ENCODE peak calls at places on chromosomes 16 and 17, in five cellular contexts. P is CD4-positive, alpha-beta memory T cell; T is pancreas; X is prostate gland; S is PC-9. J is an unnamed sample.
A peak's percentile ranks its signal among the peaks of the same experiment; 100 is the strongest.

GRCh38 chr16:31200821-31201510 is 1.6 kb downstream of the PYCARD start:
- DNase-seq in S (peak; percentile 31), X (no peak), T (no peak), P (peak; percentile 67), J (no peak)

GRCh38 chr16:77723108-77723514 is 797 bp downstream of the NUDT7 start:
- DNase-seq in X (no peak), P (peak; percentile 1), S (no peak), T (no peak), J (no peak)

GRCh38 chr16:89815639-89816348 is 653 bp downstream of the FANCA start:
- DNase-seq in S (peak; percentile 28), T (no peak), P (no peak), X (no peak), J (no peak)

GRCh38 chr17:75832652-75833400 is 11.4 kb downstream of the UNC13D start:
- DNase-seq in P (peak; percentile 32), X (no peak), T (peak; percentile 49), S (no peak), J (peak; percentile 61)

GRCh38 chr17:10725262-10725661 is 4.6 kb downstream of the TMEM220 start:
- DNase-seq in P (no peak), S (no peak), T (no peak), X (no peak), J (no peak)

GRCh38 chr17:64941761-64942160 is 22.5 kb upstream of the LRRC37A3 start:
- DNase-seq in T (no peak), X (no peak), P (no peak), S (no peak), J (no peak)

GRCh38 chr17:21098934-21099687 is 27.7 kb upstream of the DHRS7B start:
- DNase-seq in S (peak; percentile 78), T (no peak), P (peak; percentile 71), X (peak; percentile 53), J (peak; percentile 85)

GRCh38 chr17:2564876-2565275 is 28.6 kb upstream of the PAFAH1B1 start:
- DNase-seq in S (peak; percentile 69), P (no peak), T (no peak), X (peak; percentile 36), J (no peak)

GRCh38 chr16:9003322-9003721 is 39.6 kb upstream of the USP7 start:
- DNase-seq in P (no peak), X (peak; percentile 78), T (no peak), S (peak; percentile 52), J (no peak)

GRCh38 chr17:72466606-72467005 is 345.8 kb downstream of the SOX9 start:
- DNase-seq in X (no peak), S (no peak), P (no peak), T (no peak), J (no peak)

GRCh38 chr17:72463287-72464102 is 342.7 kb downstream of the SOX9 start:
- DNase-seq in X (peak; percentile 66), T (no peak), S (no peak), P (no peak), J (no peak)

GRCh38 chr17:72462814-72463213 is 342.0 kb downstream of the SOX9 start:
- DNase-seq in P (no peak), X (no peak), S (peak; percentile 23), T (no peak), J (no peak)

GRCh38 chr17:72466199-72466598 is 345.4 kb downstream of the SOX9 start:
- DNase-seq in S (peak; percentile 67), X (no peak), T (no peak), P (no peak), J (no peak)

GRCh38 chr17:72465191-72466024 is 344.6 kb downstream of the SOX9 start:
- DNase-seq in T (no peak), P (no peak), X (no peak), S (peak; percentile 92), J (no peak)
- H3K4me3 ChIP-seq in T (no peak overlapping the region), P (no peak overlapping the region), X (no peak overlapping the region), S (peak overlapping the region; percentile 53), J (no peak overlapping the region)

DNA sequence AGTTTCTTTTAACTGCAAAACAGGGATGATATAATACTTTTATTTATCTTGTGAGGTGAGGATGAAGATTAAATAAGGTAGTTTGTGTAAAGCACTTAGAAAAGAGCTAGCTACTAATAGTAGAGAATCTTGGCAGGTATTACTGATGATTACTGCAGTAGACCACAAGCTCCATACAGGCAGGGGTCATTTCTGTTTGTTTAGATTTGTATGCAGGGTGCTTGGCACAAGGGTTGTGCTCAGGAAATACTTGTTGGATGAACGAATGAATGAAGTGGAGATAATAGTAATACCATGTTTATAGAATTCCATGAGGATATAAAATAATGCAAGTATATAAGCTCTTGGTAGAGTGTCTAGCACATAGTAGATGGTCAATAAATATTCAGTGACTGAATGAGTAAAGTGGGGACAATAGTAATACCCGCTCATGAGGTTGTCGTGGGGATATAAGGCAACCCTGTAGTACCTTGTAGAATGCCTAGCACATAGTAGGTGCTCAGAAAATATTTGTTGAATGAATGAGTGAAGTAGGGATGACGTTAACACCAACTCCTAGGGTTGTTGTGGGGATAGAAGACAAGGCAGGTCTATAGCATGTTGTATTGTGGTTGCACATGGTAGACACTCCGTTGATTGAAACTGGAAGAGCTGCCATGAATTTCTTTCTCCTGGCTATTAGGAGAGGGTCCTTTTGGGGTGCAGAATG is 83.0 kb downstream of the ABCC1 start:
- DNase-seq in P (no peak), T (no peak), X (no peak), S (no peak), J (no peak)
- H3K36me3 ChIP-seq in P (peaks cover 20% of the 10 kb centered on the region), T (peaks cover 15% of the 10 kb centered on the region), X (no peaks in the 10 kb centered on the region), S (peaks cover 43% of the 10 kb centered on the region), J (peaks cover 15% of the 10 kb centered on the region)

DNA sequence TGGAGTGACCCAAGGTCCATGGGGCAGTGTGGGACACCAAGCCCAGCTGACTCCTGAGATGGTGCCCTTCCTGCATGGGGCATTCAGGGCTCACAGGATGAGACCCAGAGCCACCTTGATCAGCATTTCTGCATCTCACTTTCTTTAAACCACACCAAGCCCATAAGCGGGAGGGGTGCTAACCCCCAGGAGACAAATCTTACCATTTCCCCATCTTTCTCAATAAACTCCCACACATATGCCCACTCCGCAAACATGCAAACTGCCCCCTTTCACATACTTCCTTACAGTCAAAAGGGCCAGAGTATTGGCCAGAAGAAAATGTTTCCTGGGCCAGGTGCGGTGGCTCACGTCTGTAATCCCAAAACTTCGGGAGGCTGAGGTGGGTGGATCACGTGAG is 3.7 kb upstream of the SLC39A11 start:
- DNase-seq in P (no peak), S (no peak), T (no peak), X (no peak), J (no peak)
- H3K4me3 ChIP-seq in P (no peak overlapping the region), S (no peak overlapping the region), T (no peak overlapping the region), X (no peak overlapping the region), J (no peak overlapping the region)

DNA sequence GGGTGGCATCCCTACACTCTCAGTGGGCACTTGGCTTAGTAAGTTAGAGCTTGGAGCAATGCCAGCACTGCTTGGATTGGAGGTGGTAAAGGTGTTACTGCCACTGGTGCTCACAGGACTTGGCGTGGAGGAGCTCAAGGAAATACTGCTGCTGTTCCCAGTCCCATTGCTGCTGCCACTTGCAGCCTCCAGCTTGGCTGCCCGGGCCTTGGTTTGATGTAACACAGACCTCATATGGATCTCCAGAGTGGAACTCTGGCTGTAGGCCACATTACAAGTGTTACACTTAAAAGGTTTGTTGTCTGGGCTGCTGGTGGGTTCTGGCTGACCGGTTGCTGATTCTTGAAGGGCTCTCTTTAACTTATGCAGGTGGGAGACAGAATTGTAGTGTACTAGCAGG is 250.3 kb downstream of the ZFHX3 start:
- DNase-seq in S (no peak), P (no peak), T (no peak), X (no peak), J (no peak)
- H3K36me3 ChIP-seq in S (peaks cover 6% of the 10 kb centered on the region), P (no peaks in the 10 kb centered on the region), T (peaks cover 29% of the 10 kb centered on the region), X (peaks cover 14% of the 10 kb centered on the region), J (peaks cover 56% of the 10 kb centered on the region)

GRCh38 chr17:39095309-39095686 is 56.1 kb downstream of the PLXDC1 start:
- DNase-seq in X (no peak), T (no peak), P (no peak), S (no peak), J (no peak)

GRCh38 chr17:39090400-39090799 is 61.0 kb downstream of the PLXDC1 start:
- DNase-seq in P (no peak), S (no peak), T (no peak), X (no peak), J (no peak)

GRCh38 chr17:39094607-39095308 is 56.7 kb downstream of the PLXDC1 start:
- DNase-seq in S (no peak), P (peak; percentile 74), X (no peak), T (no peak), J (no peak)

GRCh38 chr17:39090832-39091622 is 60.4 kb downstream of the PLXDC1 start:
- DNase-seq in P (no peak), S (no peak), T (no peak), X (no peak), J (no peak)

DNA sequence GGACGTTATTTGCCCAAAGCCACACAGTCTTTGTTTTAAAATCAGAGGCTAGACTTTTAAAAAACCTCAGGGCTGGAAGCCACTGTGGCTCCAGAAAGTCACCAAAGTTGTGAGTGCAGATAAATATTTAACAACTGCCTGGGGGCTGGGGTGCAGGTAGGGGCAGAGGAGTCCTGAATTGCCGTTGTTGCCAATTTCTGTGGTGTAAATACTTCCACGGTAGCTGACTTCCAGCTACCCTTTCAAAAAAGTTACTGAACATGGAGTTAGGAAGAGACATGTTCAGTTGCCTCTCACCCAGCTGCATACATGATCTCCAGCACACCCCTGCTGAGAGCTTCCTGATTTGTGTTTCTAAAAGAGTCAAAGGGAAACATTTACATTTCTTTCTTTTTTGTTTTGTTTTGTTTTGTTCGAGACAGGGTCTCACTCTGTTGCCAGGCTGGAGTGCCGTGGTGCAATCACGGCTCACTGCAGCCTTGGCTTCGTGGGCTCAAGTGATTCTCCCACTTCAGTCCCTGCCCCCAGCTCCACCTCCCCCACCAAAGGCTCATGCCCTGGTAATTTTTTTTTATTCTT is 58.7 kb downstream of the PLXDC1 start:
- DNase-seq in X (no peak), P (peak; percentile 25), S (no peak), T (no peak), J (no peak)
- H3K4me3 ChIP-seq in X (no peak overlapping the region), P (peak overlapping the region; percentile 44), S (no peak overlapping the region), T (no peak overlapping the region), J (no peak overlapping the region)

GRCh38 chr17:42706732-42707131 is 24.4 kb downstream of the CNTNAP1 start:
- DNase-seq in T (no peak), X (no peak), P (peak; percentile 79), S (no peak), J (no peak)
- H3K36me3 ChIP-seq in T (peaks cover 79% of the 10 kb centered on the region), X (peaks cover 24% of the 10 kb centered on the region), P (peaks cover 48% of the 10 kb centered on the region), S (no peaks in the 10 kb centered on the region), J (peaks cover 98% of the 10 kb centered on the region)

J was measured in WERI-Rb-1.